ENCODE peak calls at places on chromosomes 7 and 10, in ten cellular contexts. One of them, this sample, is unnamed.

GRCh38 chr7:136845899-136846465 is 22.5 kb upstream of the CHRM2 start:
- DNase-seq in bronchial epithelial cell: no peak
- DNase-seq in nephron progenitor cell: no peak
- DNase-seq in left cardiac atrium: no peak
- DNase-seq in stimulated activated CD4-positive, alpha-beta T cell treated with anti-CD3 and anti-CD28 coated beads, Interleukin-12 subunit alpha, Interleukin-12 subunit beta, amount 100 ng/mL, for 4 hours: no peak
- DNase-seq in left lung: no peak
- DNase-seq in COLO829: no peak
- DNase-seq in HFF-Myc: no peak
- DNase-seq in mucosa of gallbladder: no peak
- DNase-seq in activated CD8-positive, alpha-beta T cell treated with anti-CD3 and anti-CD28 coated beads for 36 hours: no peak
- DNase-seq in this sample: no peak

GRCh38 chr10:17248964-17249363 is 20.9 kb downstream of the VIM start:
- DNase-seq in mucosa of gallbladder: no peak
- DNase-seq in HFF-Myc: no peak
- DNase-seq in left lung: no peak
- DNase-seq in activated CD8-positive, alpha-beta T cell treated with anti-CD3 and anti-CD28 coated beads for 36 hours: no peak
- DNase-seq in bronchial epithelial cell: no peak
- DNase-seq in left cardiac atrium: no peak
- DNase-seq in nephron progenitor cell: no peak
- DNase-seq in stimulated activated CD4-positive, alpha-beta T cell treated with anti-CD3 and anti-CD28 coated beads, Interleukin-12 subunit alpha, Interleukin-12 subunit beta, amount 100 ng/mL, for 4 hours: no peak
- DNase-seq in COLO829: no peak
- DNase-seq in this sample: no peak

GRCh38 chr10:6071181-6072175 is 9.3 kb upstream of the IL2RA start:
- DNase-seq in stimulated activated CD4-positive, alpha-beta T cell treated with anti-CD3 and anti-CD28 coated beads, Interleukin-12 subunit alpha, Interleukin-12 subunit beta, amount 100 ng/mL, for 4 hours: no peak
- DNase-seq in nephron progenitor cell: no peak
- DNase-seq in left lung: no peak
- DNase-seq in left cardiac atrium: no peak
- DNase-seq in COLO829: no peak
- DNase-seq in activated CD8-positive, alpha-beta T cell treated with anti-CD3 and anti-CD28 coated beads for 36 hours: no peak
- DNase-seq in bronchial epithelial cell: no peak
- DNase-seq in HFF-Myc: no peak
- DNase-seq in mucosa of gallbladder: no peak
- DNase-seq in this sample: no peak

GRCh38 chr10:112296908-112297331 is 13.7 kb downstream of the TECTB start:
- DNase-seq in HFF-Myc: no peak
- DNase-seq in nephron progenitor cell: no peak
- DNase-seq in COLO829: no peak
- DNase-seq in mucosa of gallbladder: no peak
- DNase-seq in left cardiac atrium: no peak
- DNase-seq in stimulated activated CD4-positive, alpha-beta T cell treated with anti-CD3 and anti-CD28 coated beads, Interleukin-12 subunit alpha, Interleukin-12 subunit beta, amount 100 ng/mL, for 4 hours: no peak
- DNase-seq in bronchial epithelial cell: no peak
- DNase-seq in activated CD8-positive, alpha-beta T cell treated with anti-CD3 and anti-CD28 coated beads for 36 hours: no peak
- DNase-seq in left lung: no peak
- DNase-seq in this sample: no peak

GRCh38 chr7:149261321-149261828 is 621 bp upstream of the ZNF783 start:
- DNase-seq in nephron progenitor cell: no peak
- DNase-seq in mucosa of gallbladder: no peak
- DNase-seq in left lung: no peak
- DNase-seq in left cardiac atrium: no peak
- DNase-seq in bronchial epithelial cell: peak
- DNase-seq in HFF-Myc: no peak
- DNase-seq in activated CD8-positive, alpha-beta T cell treated with anti-CD3 and anti-CD28 coated beads for 36 hours: peak
- DNase-seq in COLO829: no peak
- DNase-seq in stimulated activated CD4-positive, alpha-beta T cell treated with anti-CD3 and anti-CD28 coated beads, Interleukin-12 subunit alpha, Interleukin-12 subunit beta, amount 100 ng/mL, for 4 hours: no peak
- DNase-seq in this sample: no peak

GRCh38 chr7:85705076-85705475 is 518.2 kb upstream of the SEMA3D start:
- DNase-seq in activated CD8-positive, alpha-beta T cell treated with anti-CD3 and anti-CD28 coated beads for 36 hours: no peak
- DNase-seq in left lung: no peak
- DNase-seq in stimulated activated CD4-positive, alpha-beta T cell treated with anti-CD3 and anti-CD28 coated beads, Interleukin-12 subunit alpha, Interleukin-12 subunit beta, amount 100 ng/mL, for 4 hours: no peak
- DNase-seq in COLO829: no peak
- DNase-seq in left cardiac atrium: no peak
- DNase-seq in mucosa of gallbladder: no peak
- DNase-seq in HFF-Myc: no peak
- DNase-seq in nephron progenitor cell: no peak
- DNase-seq in bronchial epithelial cell: no peak
- DNase-seq in this sample: no peak

GRCh38 chr7:24732646-24733413 is 24.4 kb downstream of the GSDME start:
- DNase-seq in left cardiac atrium: no peak
- DNase-seq in mucosa of gallbladder: no peak
- DNase-seq in nephron progenitor cell: no peak
- DNase-seq in activated CD8-positive, alpha-beta T cell treated with anti-CD3 and anti-CD28 coated beads for 36 hours: peak
- DNase-seq in HFF-Myc: no peak
- DNase-seq in COLO829: no peak
- DNase-seq in left lung: no peak
- DNase-seq in bronchial epithelial cell: peak
- DNase-seq in stimulated activated CD4-positive, alpha-beta T cell treated with anti-CD3 and anti-CD28 coated beads, Interleukin-12 subunit alpha, Interleukin-12 subunit beta, amount 100 ng/mL, for 4 hours: no peak
- DNase-seq in this sample: no peak

GRCh38 chr10:31426425-31426824 is 107.4 kb downstream of the ZEB1 start:
- DNase-seq in left lung: no peak
- DNase-seq in nephron progenitor cell: no peak
- DNase-seq in HFF-Myc: peak
- DNase-seq in mucosa of gallbladder: no peak
- DNase-seq in COLO829: peak
- DNase-seq in left cardiac atrium: no peak
- DNase-seq in stimulated activated CD4-positive, alpha-beta T cell treated with anti-CD3 and anti-CD28 coated beads, Interleukin-12 subunit alpha, Interleukin-12 subunit beta, amount 100 ng/mL, for 4 hours: no peak
- DNase-seq in bronchial epithelial cell: peak
- DNase-seq in activated CD8-positive, alpha-beta T cell treated with anti-CD3 and anti-CD28 coated beads for 36 hours: no peak
- DNase-seq in this sample: peak

GRCh38 chr10:4555920-4556319 is 270.1 kb upstream of the AKR1E2 start:
- DNase-seq in COLO829: no peak
- DNase-seq in activated CD8-positive, alpha-beta T cell treated with anti-CD3 and anti-CD28 coated beads for 36 hours: no peak
- DNase-seq in left cardiac atrium: no peak
- DNase-seq in left lung: no peak
- DNase-seq in bronchial epithelial cell: no peak
- DNase-seq in nephron progenitor cell: no peak
- DNase-seq in stimulated activated CD4-positive, alpha-beta T cell treated with anti-CD3 and anti-CD28 coated beads, Interleukin-12 subunit alpha, Interleukin-12 subunit beta, amount 100 ng/mL, for 4 hours: no peak
- DNase-seq in HFF-Myc: no peak
- DNase-seq in mucosa of gallbladder: no peak
- DNase-seq in this sample: no peak

GRCh38 chr7:130141858-130142653 is 63.1 kb downstream of the TMEM209 start:
- DNase-seq in HFF-Myc: no peak
- DNase-seq in nephron progenitor cell: peak
- DNase-seq in stimulated activated CD4-positive, alpha-beta T cell treated with anti-CD3 and anti-CD28 coated beads, Interleukin-12 subunit alpha, Interleukin-12 subunit beta, amount 100 ng/mL, for 4 hours: no peak
- DNase-seq in COLO829: no peak
- DNase-seq in activated CD8-positive, alpha-beta T cell treated with anti-CD3 and anti-CD28 coated beads for 36 hours: no peak
- DNase-seq in bronchial epithelial cell: no peak
- DNase-seq in mucosa of gallbladder: no peak
- DNase-seq in left lung: peak
- DNase-seq in left cardiac atrium: no peak
- DNase-seq in this sample: no peak

GRCh38 chr10:14486777-14487510 is 156.2 kb upstream of the FRMD4A start:
- DNase-seq in HFF-Myc: no peak
- DNase-seq in left cardiac atrium: no peak
- DNase-seq in bronchial epithelial cell: peak
- DNase-seq in nephron progenitor cell: no peak
- DNase-seq in activated CD8-positive, alpha-beta T cell treated with anti-CD3 and anti-CD28 coated beads for 36 hours: no peak
- DNase-seq in left lung: no peak
- DNase-seq in stimulated activated CD4-positive, alpha-beta T cell treated with anti-CD3 and anti-CD28 coated beads, Interleukin-12 subunit alpha, Interleukin-12 subunit beta, amount 100 ng/mL, for 4 hours: no peak
- DNase-seq in mucosa of gallbladder: no peak
- DNase-seq in COLO829: no peak
- DNase-seq in this sample: no peak

GRCh38 chr10:11551915-11552602 is 59.4 kb downstream of the USP6NL start:
- DNase-seq in bronchial epithelial cell: peak
- DNase-seq in left cardiac atrium: no peak
- DNase-seq in activated CD8-positive, alpha-beta T cell treated with anti-CD3 and anti-CD28 coated beads for 36 hours: no peak
- DNase-seq in COLO829: peak
- DNase-seq in mucosa of gallbladder: no peak
- DNase-seq in nephron progenitor cell: no peak
- DNase-seq in left lung: no peak
- DNase-seq in HFF-Myc: peak
- DNase-seq in stimulated activated CD4-positive, alpha-beta T cell treated with anti-CD3 and anti-CD28 coated beads, Interleukin-12 subunit alpha, Interleukin-12 subunit beta, amount 100 ng/mL, for 4 hours: no peak
- DNase-seq in this sample: no peak

GRCh38 chr7:106193661-106194060 is 81.5 kb upstream of the SYPL1 start:
- DNase-seq in mucosa of gallbladder: no peak
- DNase-seq in activated CD8-positive, alpha-beta T cell treated with anti-CD3 and anti-CD28 coated beads for 36 hours: no peak
- DNase-seq in COLO829: no peak
- DNase-seq in left lung: no peak
- DNase-seq in HFF-Myc: no peak
- DNase-seq in bronchial epithelial cell: no peak
- DNase-seq in left cardiac atrium: no peak
- DNase-seq in nephron progenitor cell: no peak
- DNase-seq in stimulated activated CD4-positive, alpha-beta T cell treated with anti-CD3 and anti-CD28 coated beads, Interleukin-12 subunit alpha, Interleukin-12 subunit beta, amount 100 ng/mL, for 4 hours: no peak
- DNase-seq in this sample: peak

GRCh38 chr7:302054-302992 is 12.4 kb downstream of the FOXL3 start:
- DNase-seq in stimulated activated CD4-positive, alpha-beta T cell treated with anti-CD3 and anti-CD28 coated beads, Interleukin-12 subunit alpha, Interleukin-12 subunit beta, amount 100 ng/mL, for 4 hours: no peak
- DNase-seq in activated CD8-positive, alpha-beta T cell treated with anti-CD3 and anti-CD28 coated beads for 36 hours: no peak
- DNase-seq in mucosa of gallbladder: no peak
- DNase-seq in COLO829: no peak
- DNase-seq in left lung: no peak
- DNase-seq in nephron progenitor cell: no peak
- DNase-seq in HFF-Myc: no peak
- DNase-seq in bronchial epithelial cell: no peak
- DNase-seq in left cardiac atrium: no peak
- DNase-seq in this sample: peak

GRCh38 chr7:157561523-157561785 is 224.7 kb downstream of the DNAJB6 start:
- DNase-seq in HFF-Myc: no peak
- DNase-seq in activated CD8-positive, alpha-beta T cell treated with anti-CD3 and anti-CD28 coated beads for 36 hours: no peak
- DNase-seq in COLO829: no peak
- DNase-seq in nephron progenitor cell: no peak
- DNase-seq in left cardiac atrium: no peak
- DNase-seq in mucosa of gallbladder: no peak
- DNase-seq in stimulated activated CD4-positive, alpha-beta T cell treated with anti-CD3 and anti-CD28 coated beads, Interleukin-12 subunit alpha, Interleukin-12 subunit beta, amount 100 ng/mL, for 4 hours: no peak
- DNase-seq in left lung: peak
- DNase-seq in bronchial epithelial cell: no peak
- DNase-seq in this sample: no peak

GRCh38 chr10:13146383-13146782 is 15.0 kb upstream of the MCM10 start:
- DNase-seq in nephron progenitor cell: no peak
- DNase-seq in mucosa of gallbladder: no peak
- DNase-seq in left cardiac atrium: no peak
- DNase-seq in left lung: no peak
- DNase-seq in stimulated activated CD4-positive, alpha-beta T cell treated with anti-CD3 and anti-CD28 coated beads, Interleukin-12 subunit alpha, Interleukin-12 subunit beta, amount 100 ng/mL, for 4 hours: no peak
- DNase-seq in bronchial epithelial cell: peak
- DNase-seq in activated CD8-positive, alpha-beta T cell treated with anti-CD3 and anti-CD28 coated beads for 36 hours: no peak
- DNase-seq in HFF-Myc: no peak
- DNase-seq in COLO829: no peak
- DNase-seq in this sample: no peak

GRCh38 chr7:156892086-156892800 is 740 bp downstream of the LMBR1 start:
- DNase-seq in mucosa of gallbladder: no peak
- DNase-seq in HFF-Myc: no peak
- DNase-seq in activated CD8-positive, alpha-beta T cell treated with anti-CD3 and anti-CD28 coated beads for 36 hours: peak
- DNase-seq in COLO829: peak
- DNase-seq in stimulated activated CD4-positive, alpha-beta T cell treated with anti-CD3 and anti-CD28 coated beads, Interleukin-12 subunit alpha, Interleukin-12 subunit beta, amount 100 ng/mL, for 4 hours: peak
- DNase-seq in left cardiac atrium: peak
- DNase-seq in left lung: peak
- DNase-seq in nephron progenitor cell: peak
- DNase-seq in bronchial epithelial cell: no peak
- DNase-seq in this sample: peak

GRCh38 chr10:122259075-122259466 is 12.0 kb upstream of the BTBD16 start:
- DNase-seq in activated CD8-positive, alpha-beta T cell treated with anti-CD3 and anti-CD28 coated beads for 36 hours: no peak
- DNase-seq in left lung: no peak
- DNase-seq in HFF-Myc: no peak
- DNase-seq in bronchial epithelial cell: no peak
- DNase-seq in left cardiac atrium: no peak
- DNase-seq in stimulated activated CD4-positive, alpha-beta T cell treated with anti-CD3 and anti-CD28 coated beads, Interleukin-12 subunit alpha, Interleukin-12 subunit beta, amount 100 ng/mL, for 4 hours: no peak
- DNase-seq in nephron progenitor cell: no peak
- DNase-seq in COLO829: no peak
- DNase-seq in mucosa of gallbladder: no peak
- DNase-seq in this sample: no peak

GRCh38 chr10:80444646-80445319 is 9.3 kb upstream of the TSPAN14 start:
- DNase-seq in left cardiac atrium: peak
- DNase-seq in left lung: peak
- DNase-seq in activated CD8-positive, alpha-beta T cell treated with anti-CD3 and anti-CD28 coated beads for 36 hours: peak
- DNase-seq in HFF-Myc: peak
- DNase-seq in mucosa of gallbladder: peak
- DNase-seq in bronchial epithelial cell: peak
- DNase-seq in nephron progenitor cell: peak
- DNase-seq in stimulated activated CD4-positive, alpha-beta T cell treated with anti-CD3 and anti-CD28 coated beads, Interleukin-12 subunit alpha, Interleukin-12 subunit beta, amount 100 ng/mL, for 4 hours: peak
- DNase-seq in COLO829: peak
- DNase-seq in this sample: peak

GRCh38 chr7:24143547-24143946 is 140.4 kb upstream of the NPY start:
- DNase-seq in left cardiac atrium: no peak
- DNase-seq in nephron progenitor cell: no peak
- DNase-seq in stimulated activated CD4-positive, alpha-beta T cell treated with anti-CD3 and anti-CD28 coated beads, Interleukin-12 subunit alpha, Interleukin-12 subunit beta, amount 100 ng/mL, for 4 hours: no peak
- DNase-seq in HFF-Myc: no peak
- DNase-seq in COLO829: no peak
- DNase-seq in left lung: no peak
- DNase-seq in activated CD8-positive, alpha-beta T cell treated with anti-CD3 and anti-CD28 coated beads for 36 hours: no peak
- DNase-seq in mucosa of gallbladder: no peak
- DNase-seq in bronchial epithelial cell: no peak
- DNase-seq in this sample: no peak

GRCh38 chr10:22554481-22555182 is 159.7 kb downstream of the PIP4K2A start:
- DNase-seq in COLO829: no peak
- DNase-seq in nephron progenitor cell: peak
- DNase-seq in bronchial epithelial cell: peak
- DNase-seq in mucosa of gallbladder: peak
- DNase-seq in HFF-Myc: no peak
- DNase-seq in activated CD8-positive, alpha-beta T cell treated with anti-CD3 and anti-CD28 coated beads for 36 hours: no peak
- DNase-seq in stimulated activated CD4-positive, alpha-beta T cell treated with anti-CD3 and anti-CD28 coated beads, Interleukin-12 subunit alpha, Interleukin-12 subunit beta, amount 100 ng/mL, for 4 hours: no peak
- DNase-seq in left cardiac atrium: peak
- DNase-seq in left lung: peak
- DNase-seq in this sample: no peak

GRCh38 chr7:125814030-125814535 is 884.5 kb upstream of the POT1 start:
- DNase-seq in activated CD8-positive, alpha-beta T cell treated with anti-CD3 and anti-CD28 coated beads for 36 hours: no peak
- DNase-seq in COLO829: no peak
- DNase-seq in HFF-Myc: no peak
- DNase-seq in mucosa of gallbladder: no peak
- DNase-seq in nephron progenitor cell: no peak
- DNase-seq in bronchial epithelial cell: no peak
- DNase-seq in left lung: no peak
- DNase-seq in stimulated activated CD4-positive, alpha-beta T cell treated with anti-CD3 and anti-CD28 coated beads, Interleukin-12 subunit alpha, Interleukin-12 subunit beta, amount 100 ng/mL, for 4 hours: no peak
- DNase-seq in left cardiac atrium: no peak
- DNase-seq in this sample: no peak

GRCh38 chr7:117152213-117153007 is 170.4 kb downstream of the WNT2 start:
- DNase-seq in bronchial epithelial cell: no peak
- DNase-seq in left lung: no peak
- DNase-seq in mucosa of gallbladder: no peak
- DNase-seq in nephron progenitor cell: no peak
- DNase-seq in activated CD8-positive, alpha-beta T cell treated with anti-CD3 and anti-CD28 coated beads for 36 hours: no peak
- DNase-seq in COLO829: no peak
- DNase-seq in stimulated activated CD4-positive, alpha-beta T cell treated with anti-CD3 and anti-CD28 coated beads, Interleukin-12 subunit alpha, Interleukin-12 subunit beta, amount 100 ng/mL, for 4 hours: no peak
- DNase-seq in HFF-Myc: no peak
- DNase-seq in left cardiac atrium: no peak
- DNase-seq in this sample: no peak

GRCh38 chr7:142511801-142512200 is 237.5 kb upstream of the PRSS1 start:
- DNase-seq in mucosa of gallbladder: no peak
- DNase-seq in COLO829: no peak
- DNase-seq in left lung: no peak
- DNase-seq in HFF-Myc: no peak
- DNase-seq in bronchial epithelial cell: peak
- DNase-seq in activated CD8-positive, alpha-beta T cell treated with anti-CD3 and anti-CD28 coated beads for 36 hours: peak
- DNase-seq in stimulated activated CD4-positive, alpha-beta T cell treated with anti-CD3 and anti-CD28 coated beads, Interleukin-12 subunit alpha, Interleukin-12 subunit beta, amount 100 ng/mL, for 4 hours: no peak
- DNase-seq in nephron progenitor cell: no peak
- DNase-seq in left cardiac atrium: no peak
- DNase-seq in this sample: no peak

GRCh38 chr10:79130846-79131245 is 62.1 kb downstream of the ZMIZ1 start:
- DNase-seq in left lung: no peak
- DNase-seq in activated CD8-positive, alpha-beta T cell treated with anti-CD3 and anti-CD28 coated beads for 36 hours: no peak
- DNase-seq in stimulated activated CD4-positive, alpha-beta T cell treated with anti-CD3 and anti-CD28 coated beads, Interleukin-12 subunit alpha, Interleukin-12 subunit beta, amount 100 ng/mL, for 4 hours: no peak
- DNase-seq in left cardiac atrium: no peak
- DNase-seq in COLO829: no peak
- DNase-seq in nephron progenitor cell: no peak
- DNase-seq in HFF-Myc: no peak
- DNase-seq in mucosa of gallbladder: no peak
- DNase-seq in bronchial epithelial cell: no peak
- DNase-seq in this sample: no peak

GRCh38 chr7:134351424-134351823 is 34.7 kb upstream of the SLC35B4 start:
- DNase-seq in bronchial epithelial cell: no peak
- DNase-seq in left cardiac atrium: no peak
- DNase-seq in nephron progenitor cell: peak
- DNase-seq in activated CD8-positive, alpha-beta T cell treated with anti-CD3 and anti-CD28 coated beads for 36 hours: no peak
- DNase-seq in stimulated activated CD4-positive, alpha-beta T cell treated with anti-CD3 and anti-CD28 coated beads, Interleukin-12 subunit alpha, Interleukin-12 subunit beta, amount 100 ng/mL, for 4 hours: no peak
- DNase-seq in mucosa of gallbladder: no peak
- DNase-seq in COLO829: no peak
- DNase-seq in HFF-Myc: no peak
- DNase-seq in left lung: no peak
- DNase-seq in this sample: no peak

GRCh38 chr7:67950321-67951083 is 953.9 kb downstream of the TYW1 start:
- DNase-seq in activated CD8-positive, alpha-beta T cell treated with anti-CD3 and anti-CD28 coated beads for 36 hours: no peak
- DNase-seq in left cardiac atrium: no peak
- DNase-seq in COLO829: no peak
- DNase-seq in nephron progenitor cell: no peak
- DNase-seq in stimulated activated CD4-positive, alpha-beta T cell treated with anti-CD3 and anti-CD28 coated beads, Interleukin-12 subunit alpha, Interleukin-12 subunit beta, amount 100 ng/mL, for 4 hours: no peak
- DNase-seq in bronchial epithelial cell: no peak
- DNase-seq in HFF-Myc: no peak
- DNase-seq in mucosa of gallbladder: no peak
- DNase-seq in left lung: no peak
- DNase-seq in this sample: no peak

GRCh38 chr7:123070702-123071286 is 75.3 kb upstream of the TAS2R16 start:
- DNase-seq in left cardiac atrium: no peak
- DNase-seq in activated CD8-positive, alpha-beta T cell treated with anti-CD3 and anti-CD28 coated beads for 36 hours: no peak
- DNase-seq in stimulated activated CD4-positive, alpha-beta T cell treated with anti-CD3 and anti-CD28 coated beads, Interleukin-12 subunit alpha, Interleukin-12 subunit beta, amount 100 ng/mL, for 4 hours: no peak
- DNase-seq in mucosa of gallbladder: no peak
- DNase-seq in HFF-Myc: no peak
- DNase-seq in COLO829: peak
- DNase-seq in left lung: no peak
- DNase-seq in bronchial epithelial cell: peak
- DNase-seq in nephron progenitor cell: no peak
- DNase-seq in this sample: peak